ENCODE peak calls at places on chromosomes 16 and 17, in nine cellular contexts. Z is A172; U is foreskin fibroblast; T is germinal center; S is fibroblast of the conjunctiva; W is anterior cingulate cortex; V is MCF 10A; Y is CD4-positive, alpha-beta T cell; E is NCI-H748 treated with DMSO at 0.1 percent for 48 hours. Q is an unnamed sample.

GRCh38 chr17:70059649-70060048 is 15.4 kb upstream of the KCNJ16 start:
- DNase-seq in Z (no peak), U (no peak), T (no peak), S (no peak), W (no peak), V (no peak), Y (no peak), E (no peak), Q (no peak)

GRCh38 chr17:17909078-17909477 is 63.1 kb downstream of the TOM1L2 start:
- DNase-seq in Z (no peak), U (no peak), T (no peak), S (no peak), W (no peak), V (no peak), Y (no peak), E (no peak), Q (no peak)

GRCh38 chr16:68893710-68894705 is 50.7 kb downstream of the TANGO6 start:
- DNase-seq in Z (peak; percentile 22), U (peak; percentile 28), T (no peak), S (no peak), W (no peak), V (peak; percentile 13), Y (no peak), E (no peak), Q (no peak)

GRCh38 chr16:84738255-84739038 is 38.6 kb downstream of the USP10 start:
- DNase-seq in Z (peak; percentile 85), U (peak; percentile 77), T (peak; percentile 75), S (peak; percentile 63), W (peak; percentile 59), V (peak; percentile 86), Y (peak; percentile 62), E (peak; percentile 45), Q (peak; percentile 80)

GRCh38 chr16:55701442-55702319 is 45.9 kb downstream of the SLC6A2 start:
- DNase-seq in Z (peak; percentile 48), U (peak; percentile 63), T (peak; percentile 41), S (no peak), W (no peak), V (peak; percentile 70), Y (no peak), E (peak; percentile 6), Q (peak; percentile 59)

GRCh38 chr17:81251091-81251942 is 12.2 kb downstream of the NDUFAF8 start:
- DNase-seq in Z (no peak), U (no peak), T (peak; percentile 21), S (no peak), W (no peak), V (no peak), Y (no peak), E (peak; percentile 76), Q (peak; percentile 92)

GRCh38 chr17:70560471-70560870 is 391.1 kb downstream of the KCNJ2 start:
- DNase-seq in Z (no peak), U (no peak), T (no peak), S (no peak), W (no peak), V (no peak), Y (no peak), E (no peak), Q (no peak)

GRCh38 chr17:63477471-63478440 is 895 bp downstream of the ACE start:
- DNase-seq in Z (no peak), U (peak; percentile 37), T (no peak), S (no peak), W (no peak), V (no peak), Y (no peak), E (no peak), Q (no peak)

GRCh38 chr16:3738541-3738940 is 21.2 kb upstream of the TRAP1 start:
- DNase-seq in Z (no peak), U (no peak), T (no peak), S (no peak), W (no peak), V (no peak), Y (no peak), E (no peak), Q (no peak)

GRCh38 chr17:31251075-31251474 is 46.0 kb downstream of the OMG start:
- DNase-seq in Z (no peak), U (no peak), T (no peak), S (no peak), W (no peak), V (peak; percentile 1), Y (no peak), E (no peak), Q (no peak)